ENCODE peak calls at places on chromosomes 7 and 10, in nine cellular contexts. One of them, this sample, is unnamed.

GRCh38 chr7:73615886-73616285 is 8.4 kb downstream of the MLXIPL start:
- DNase-seq in stimulated activated CD8-positive, alpha-beta memory T cell treated with anti-CD3 and anti-CD28 coated beads, Interleukin-4, amount 100 ng/mL, for 24 hours: no peak
- DNase-seq in HS-5: no peak
- DNase-seq in stromal cell of bone marrow: no peak
- DNase-seq in HCT116: no peak
- DNase-seq in AG09309: no peak
- DNase-seq in activated T-helper 1 cell treated with anti-CD3 and anti-CD28 coated beads, Interleukin-12 subunit alpha, Interleukin-12 subunit beta, Interleukin-2, Interleukin-4 antibody, amounts not matched to agents 30 ng/mL and 10 ng/mL and 1 ng/mL, durations not matched to agents 14 hours and 24 hours and 36 hours: no peak
- DNase-seq in B cell: no peak
- DNase-seq in germinal center: no peak
- DNase-seq in this sample: no peak

GRCh38 chr10:77845455-77845850 is 81.1 kb downstream of the DLG5 start:
- DNase-seq in stimulated activated CD8-positive, alpha-beta memory T cell treated with anti-CD3 and anti-CD28 coated beads, Interleukin-4, amount 100 ng/mL, for 24 hours: no peak
- DNase-seq in HCT116: no peak
- DNase-seq in germinal center: no peak
- DNase-seq in B cell: no peak
- DNase-seq in HS-5: no peak
- DNase-seq in activated T-helper 1 cell treated with anti-CD3 and anti-CD28 coated beads, Interleukin-12 subunit alpha, Interleukin-12 subunit beta, Interleukin-2, Interleukin-4 antibody, amounts not matched to agents 30 ng/mL and 10 ng/mL and 1 ng/mL, durations not matched to agents 14 hours and 24 hours and 36 hours: no peak
- DNase-seq in stromal cell of bone marrow: no peak
- DNase-seq in AG09309: no peak
- DNase-seq in this sample: no peak

GRCh38 chr10:77592946-77593636 is 44.5 kb downstream of the KCNMA1 start:
- DNase-seq in AG09309: peak
- DNase-seq in stromal cell of bone marrow: peak
- DNase-seq in activated T-helper 1 cell treated with anti-CD3 and anti-CD28 coated beads, Interleukin-12 subunit alpha, Interleukin-12 subunit beta, Interleukin-2, Interleukin-4 antibody, amounts not matched to agents 30 ng/mL and 10 ng/mL and 1 ng/mL, durations not matched to agents 14 hours and 24 hours and 36 hours: no peak
- DNase-seq in HS-5: peak
- DNase-seq in B cell: no peak
- DNase-seq in germinal center: no peak
- DNase-seq in stimulated activated CD8-positive, alpha-beta memory T cell treated with anti-CD3 and anti-CD28 coated beads, Interleukin-4, amount 100 ng/mL, for 24 hours: no peak
- DNase-seq in HCT116: peak
- DNase-seq in this sample: no peak

GRCh38 chr7:48261696-48262095 is 90.4 kb downstream of the ABCA13 start:
- DNase-seq in B cell: no peak
- DNase-seq in HS-5: no peak
- DNase-seq in germinal center: no peak
- DNase-seq in stromal cell of bone marrow: no peak
- DNase-seq in AG09309: no peak
- DNase-seq in activated T-helper 1 cell treated with anti-CD3 and anti-CD28 coated beads, Interleukin-12 subunit alpha, Interleukin-12 subunit beta, Interleukin-2, Interleukin-4 antibody, amounts not matched to agents 30 ng/mL and 10 ng/mL and 1 ng/mL, durations not matched to agents 14 hours and 24 hours and 36 hours: no peak
- DNase-seq in HCT116: no peak
- DNase-seq in stimulated activated CD8-positive, alpha-beta memory T cell treated with anti-CD3 and anti-CD28 coated beads, Interleukin-4, amount 100 ng/mL, for 24 hours: no peak
- DNase-seq in this sample: no peak

GRCh38 chr7:95687759-95688343 is 84.5 kb upstream of the DYNC1I1 start:
- DNase-seq in B cell: no peak
- DNase-seq in HS-5: no peak
- DNase-seq in stimulated activated CD8-positive, alpha-beta memory T cell treated with anti-CD3 and anti-CD28 coated beads, Interleukin-4, amount 100 ng/mL, for 24 hours: no peak
- DNase-seq in HCT116: peak
- DNase-seq in AG09309: no peak
- DNase-seq in activated T-helper 1 cell treated with anti-CD3 and anti-CD28 coated beads, Interleukin-12 subunit alpha, Interleukin-12 subunit beta, Interleukin-2, Interleukin-4 antibody, amounts not matched to agents 30 ng/mL and 10 ng/mL and 1 ng/mL, durations not matched to agents 14 hours and 24 hours and 36 hours: no peak
- DNase-seq in stromal cell of bone marrow: no peak
- DNase-seq in germinal center: no peak
- DNase-seq in this sample: no peak

GRCh38 chr10:84194424-84195043 is at the start of gene CDHR1:
- DNase-seq in stimulated activated CD8-positive, alpha-beta memory T cell treated with anti-CD3 and anti-CD28 coated beads, Interleukin-4, amount 100 ng/mL, for 24 hours: peak
- DNase-seq in B cell: peak
- DNase-seq in stromal cell of bone marrow: no peak
- DNase-seq in HCT116: no peak
- DNase-seq in germinal center: peak
- DNase-seq in HS-5: no peak
- DNase-seq in activated T-helper 1 cell treated with anti-CD3 and anti-CD28 coated beads, Interleukin-12 subunit alpha, Interleukin-12 subunit beta, Interleukin-2, Interleukin-4 antibody, amounts not matched to agents 30 ng/mL and 10 ng/mL and 1 ng/mL, durations not matched to agents 14 hours and 24 hours and 36 hours: no peak
- DNase-seq in AG09309: no peak
- DNase-seq in this sample: no peak

GRCh38 chr10:70656489-70656888 is 15.8 kb upstream of the ADAMTS14 start:
- DNase-seq in HS-5: peak
- DNase-seq in germinal center: no peak
- DNase-seq in HCT116: no peak
- DNase-seq in stimulated activated CD8-positive, alpha-beta memory T cell treated with anti-CD3 and anti-CD28 coated beads, Interleukin-4, amount 100 ng/mL, for 24 hours: peak
- DNase-seq in stromal cell of bone marrow: peak
- DNase-seq in B cell: no peak
- DNase-seq in activated T-helper 1 cell treated with anti-CD3 and anti-CD28 coated beads, Interleukin-12 subunit alpha, Interleukin-12 subunit beta, Interleukin-2, Interleukin-4 antibody, amounts not matched to agents 30 ng/mL and 10 ng/mL and 1 ng/mL, durations not matched to agents 14 hours and 24 hours and 36 hours: peak
- DNase-seq in AG09309: peak
- DNase-seq in this sample: no peak

GRCh38 chr10:114374141-114374791 is 30.0 kb downstream of the AFAP1L2 start:
- DNase-seq in germinal center: no peak
- DNase-seq in activated T-helper 1 cell treated with anti-CD3 and anti-CD28 coated beads, Interleukin-12 subunit alpha, Interleukin-12 subunit beta, Interleukin-2, Interleukin-4 antibody, amounts not matched to agents 30 ng/mL and 10 ng/mL and 1 ng/mL, durations not matched to agents 14 hours and 24 hours and 36 hours: no peak
- DNase-seq in stromal cell of bone marrow: peak
- DNase-seq in B cell: no peak
- DNase-seq in HS-5: no peak
- DNase-seq in HCT116: no peak
- DNase-seq in AG09309: no peak
- DNase-seq in stimulated activated CD8-positive, alpha-beta memory T cell treated with anti-CD3 and anti-CD28 coated beads, Interleukin-4, amount 100 ng/mL, for 24 hours: no peak
- DNase-seq in this sample: no peak

GRCh38 chr10:51010977-51011376 is 63.3 kb upstream of the PRKG1 start:
- DNase-seq in B cell: peak
- DNase-seq in HCT116: peak
- DNase-seq in stromal cell of bone marrow: no peak
- DNase-seq in HS-5: no peak
- DNase-seq in stimulated activated CD8-positive, alpha-beta memory T cell treated with anti-CD3 and anti-CD28 coated beads, Interleukin-4, amount 100 ng/mL, for 24 hours: no peak
- DNase-seq in germinal center: peak
- DNase-seq in AG09309: no peak
- DNase-seq in activated T-helper 1 cell treated with anti-CD3 and anti-CD28 coated beads, Interleukin-12 subunit alpha, Interleukin-12 subunit beta, Interleukin-2, Interleukin-4 antibody, amounts not matched to agents 30 ng/mL and 10 ng/mL and 1 ng/mL, durations not matched to agents 14 hours and 24 hours and 36 hours: no peak
- DNase-seq in this sample: no peak

GRCh38 chr7:33744293-33744692 is 161.0 kb upstream of the BMPER start:
- DNase-seq in B cell: peak
- DNase-seq in stromal cell of bone marrow: no peak
- DNase-seq in germinal center: peak
- DNase-seq in HS-5: no peak
- DNase-seq in stimulated activated CD8-positive, alpha-beta memory T cell treated with anti-CD3 and anti-CD28 coated beads, Interleukin-4, amount 100 ng/mL, for 24 hours: no peak
- DNase-seq in AG09309: no peak
- DNase-seq in HCT116: peak
- DNase-seq in activated T-helper 1 cell treated with anti-CD3 and anti-CD28 coated beads, Interleukin-12 subunit alpha, Interleukin-12 subunit beta, Interleukin-2, Interleukin-4 antibody, amounts not matched to agents 30 ng/mL and 10 ng/mL and 1 ng/mL, durations not matched to agents 14 hours and 24 hours and 36 hours: no peak
- DNase-seq in this sample: no peak

GRCh38 chr10:93216341-93216985 is 142.8 kb downstream of the CYP26A1 start:
- DNase-seq in activated T-helper 1 cell treated with anti-CD3 and anti-CD28 coated beads, Interleukin-12 subunit alpha, Interleukin-12 subunit beta, Interleukin-2, Interleukin-4 antibody, amounts not matched to agents 30 ng/mL and 10 ng/mL and 1 ng/mL, durations not matched to agents 14 hours and 24 hours and 36 hours: no peak
- DNase-seq in stimulated activated CD8-positive, alpha-beta memory T cell treated with anti-CD3 and anti-CD28 coated beads, Interleukin-4, amount 100 ng/mL, for 24 hours: no peak
- DNase-seq in AG09309: no peak
- DNase-seq in germinal center: no peak
- DNase-seq in stromal cell of bone marrow: no peak
- DNase-seq in HCT116: no peak
- DNase-seq in B cell: no peak
- DNase-seq in HS-5: no peak
- DNase-seq in this sample: no peak

GRCh38 chr10:112517381-112517976 is 70.5 kb downstream of the VTI1A start:
- DNase-seq in stromal cell of bone marrow: no peak
- DNase-seq in germinal center: no peak
- DNase-seq in HCT116: peak
- DNase-seq in activated T-helper 1 cell treated with anti-CD3 and anti-CD28 coated beads, Interleukin-12 subunit alpha, Interleukin-12 subunit beta, Interleukin-2, Interleukin-4 antibody, amounts not matched to agents 30 ng/mL and 10 ng/mL and 1 ng/mL, durations not matched to agents 14 hours and 24 hours and 36 hours: no peak
- DNase-seq in stimulated activated CD8-positive, alpha-beta memory T cell treated with anti-CD3 and anti-CD28 coated beads, Interleukin-4, amount 100 ng/mL, for 24 hours: no peak
- DNase-seq in AG09309: no peak
- DNase-seq in B cell: no peak
- DNase-seq in HS-5: no peak
- DNase-seq in this sample: no peak

GRCh38 chr10:30254926-30255325 is 94.2 kb downstream of the MTPAP start:
- DNase-seq in HS-5: no peak
- DNase-seq in stimulated activated CD8-positive, alpha-beta memory T cell treated with anti-CD3 and anti-CD28 coated beads, Interleukin-4, amount 100 ng/mL, for 24 hours: no peak
- DNase-seq in AG09309: no peak
- DNase-seq in germinal center: no peak
- DNase-seq in stromal cell of bone marrow: no peak
- DNase-seq in B cell: no peak
- DNase-seq in HCT116: no peak
- DNase-seq in activated T-helper 1 cell treated with anti-CD3 and anti-CD28 coated beads, Interleukin-12 subunit alpha, Interleukin-12 subunit beta, Interleukin-2, Interleukin-4 antibody, amounts not matched to agents 30 ng/mL and 10 ng/mL and 1 ng/mL, durations not matched to agents 14 hours and 24 hours and 36 hours: no peak
- DNase-seq in this sample: no peak

GRCh38 chr7:105257338-105257737 is 131.4 kb downstream of the SRPK2 start:
- DNase-seq in stromal cell of bone marrow: no peak
- DNase-seq in AG09309: no peak
- DNase-seq in stimulated activated CD8-positive, alpha-beta memory T cell treated with anti-CD3 and anti-CD28 coated beads, Interleukin-4, amount 100 ng/mL, for 24 hours: no peak
- DNase-seq in B cell: no peak
- DNase-seq in germinal center: peak
- DNase-seq in HCT116: no peak
- DNase-seq in HS-5: no peak
- DNase-seq in activated T-helper 1 cell treated with anti-CD3 and anti-CD28 coated beads, Interleukin-12 subunit alpha, Interleukin-12 subunit beta, Interleukin-2, Interleukin-4 antibody, amounts not matched to agents 30 ng/mL and 10 ng/mL and 1 ng/mL, durations not matched to agents 14 hours and 24 hours and 36 hours: no peak
- DNase-seq in this sample: no peak

GRCh38 chr10:88702848-88703597 is 3.0 kb upstream of the LIPK start:
- DNase-seq in germinal center: no peak
- DNase-seq in stromal cell of bone marrow: no peak
- DNase-seq in HS-5: no peak
- DNase-seq in AG09309: no peak
- DNase-seq in stimulated activated CD8-positive, alpha-beta memory T cell treated with anti-CD3 and anti-CD28 coated beads, Interleukin-4, amount 100 ng/mL, for 24 hours: no peak
- DNase-seq in HCT116: peak
- DNase-seq in B cell: no peak
- DNase-seq in activated T-helper 1 cell treated with anti-CD3 and anti-CD28 coated beads, Interleukin-12 subunit alpha, Interleukin-12 subunit beta, Interleukin-2, Interleukin-4 antibody, amounts not matched to agents 30 ng/mL and 10 ng/mL and 1 ng/mL, durations not matched to agents 14 hours and 24 hours and 36 hours: no peak
- DNase-seq in this sample: no peak

GRCh38 chr7:149719050-149719899 is 54.1 kb downstream of the ZNF467 start:
- DNase-seq in AG09309: no peak
- DNase-seq in HCT116: no peak
- DNase-seq in stimulated activated CD8-positive, alpha-beta memory T cell treated with anti-CD3 and anti-CD28 coated beads, Interleukin-4, amount 100 ng/mL, for 24 hours: no peak
- DNase-seq in activated T-helper 1 cell treated with anti-CD3 and anti-CD28 coated beads, Interleukin-12 subunit alpha, Interleukin-12 subunit beta, Interleukin-2, Interleukin-4 antibody, amounts not matched to agents 30 ng/mL and 10 ng/mL and 1 ng/mL, durations not matched to agents 14 hours and 24 hours and 36 hours: no peak
- DNase-seq in germinal center: no peak
- DNase-seq in HS-5: no peak
- DNase-seq in B cell: no peak
- DNase-seq in stromal cell of bone marrow: no peak
- DNase-seq in this sample: no peak

GRCh38 chr10:70810967-70811366 is 4.8 kb upstream of the SGPL1 start:
- DNase-seq in B cell: no peak
- DNase-seq in stimulated activated CD8-positive, alpha-beta memory T cell treated with anti-CD3 and anti-CD28 coated beads, Interleukin-4, amount 100 ng/mL, for 24 hours: no peak
- DNase-seq in activated T-helper 1 cell treated with anti-CD3 and anti-CD28 coated beads, Interleukin-12 subunit alpha, Interleukin-12 subunit beta, Interleukin-2, Interleukin-4 antibody, amounts not matched to agents 30 ng/mL and 10 ng/mL and 1 ng/mL, durations not matched to agents 14 hours and 24 hours and 36 hours: no peak
- DNase-seq in HCT116: no peak
- DNase-seq in HS-5: no peak
- DNase-seq in AG09309: no peak
- DNase-seq in stromal cell of bone marrow: no peak
- DNase-seq in germinal center: no peak
- DNase-seq in this sample: no peak

GRCh38 chr7:44212018-44212417 is 11.2 kb downstream of the YKT6 start:
- DNase-seq in stimulated activated CD8-positive, alpha-beta memory T cell treated with anti-CD3 and anti-CD28 coated beads, Interleukin-4, amount 100 ng/mL, for 24 hours: no peak
- DNase-seq in B cell: no peak
- DNase-seq in stromal cell of bone marrow: no peak
- DNase-seq in HS-5: no peak
- DNase-seq in activated T-helper 1 cell treated with anti-CD3 and anti-CD28 coated beads, Interleukin-12 subunit alpha, Interleukin-12 subunit beta, Interleukin-2, Interleukin-4 antibody, amounts not matched to agents 30 ng/mL and 10 ng/mL and 1 ng/mL, durations not matched to agents 14 hours and 24 hours and 36 hours: no peak
- DNase-seq in HCT116: no peak
- DNase-seq in AG09309: no peak
- DNase-seq in germinal center: no peak
- DNase-seq in this sample: no peak

GRCh38 chr10:110813743-110814472 is 57.8 kb upstream of the PDCD4 start:
- DNase-seq in B cell: no peak
- DNase-seq in HS-5: no peak
- DNase-seq in activated T-helper 1 cell treated with anti-CD3 and anti-CD28 coated beads, Interleukin-12 subunit alpha, Interleukin-12 subunit beta, Interleukin-2, Interleukin-4 antibody, amounts not matched to agents 30 ng/mL and 10 ng/mL and 1 ng/mL, durations not matched to agents 14 hours and 24 hours and 36 hours: no peak
- DNase-seq in HCT116: no peak
- DNase-seq in AG09309: no peak
- DNase-seq in stimulated activated CD8-positive, alpha-beta memory T cell treated with anti-CD3 and anti-CD28 coated beads, Interleukin-4, amount 100 ng/mL, for 24 hours: no peak
- DNase-seq in germinal center: no peak
- DNase-seq in stromal cell of bone marrow: no peak
- DNase-seq in this sample: no peak

GRCh38 chr7:31114593-31115343 is 62.7 kb downstream of the ADCYAP1R1 start:
- DNase-seq in activated T-helper 1 cell treated with anti-CD3 and anti-CD28 coated beads, Interleukin-12 subunit alpha, Interleukin-12 subunit beta, Interleukin-2, Interleukin-4 antibody, amounts not matched to agents 30 ng/mL and 10 ng/mL and 1 ng/mL, durations not matched to agents 14 hours and 24 hours and 36 hours: no peak
- DNase-seq in germinal center: no peak
- DNase-seq in B cell: no peak
- DNase-seq in HCT116: no peak
- DNase-seq in AG09309: peak
- DNase-seq in stromal cell of bone marrow: peak
- DNase-seq in HS-5: no peak
- DNase-seq in stimulated activated CD8-positive, alpha-beta memory T cell treated with anti-CD3 and anti-CD28 coated beads, Interleukin-4, amount 100 ng/mL, for 24 hours: no peak
- DNase-seq in this sample: no peak

GRCh38 chr10:113539789-113540188 is 13.1 kb upstream of the HABP2 start:
- DNase-seq in HCT116: no peak
- DNase-seq in stimulated activated CD8-positive, alpha-beta memory T cell treated with anti-CD3 and anti-CD28 coated beads, Interleukin-4, amount 100 ng/mL, for 24 hours: no peak
- DNase-seq in B cell: no peak
- DNase-seq in stromal cell of bone marrow: peak
- DNase-seq in germinal center: no peak
- DNase-seq in HS-5: no peak
- DNase-seq in AG09309: peak
- DNase-seq in activated T-helper 1 cell treated with anti-CD3 and anti-CD28 coated beads, Interleukin-12 subunit alpha, Interleukin-12 subunit beta, Interleukin-2, Interleukin-4 antibody, amounts not matched to agents 30 ng/mL and 10 ng/mL and 1 ng/mL, durations not matched to agents 14 hours and 24 hours and 36 hours: no peak
- DNase-seq in this sample: no peak

GRCh38 chr10:42836771-42837468 is 54.3 kb downstream of the BMS1 start:
- DNase-seq in HS-5: no peak
- DNase-seq in B cell: no peak
- DNase-seq in HCT116: no peak
- DNase-seq in AG09309: no peak
- DNase-seq in germinal center: no peak
- DNase-seq in activated T-helper 1 cell treated with anti-CD3 and anti-CD28 coated beads, Interleukin-12 subunit alpha, Interleukin-12 subunit beta, Interleukin-2, Interleukin-4 antibody, amounts not matched to agents 30 ng/mL and 10 ng/mL and 1 ng/mL, durations not matched to agents 14 hours and 24 hours and 36 hours: no peak
- DNase-seq in stromal cell of bone marrow: peak
- DNase-seq in stimulated activated CD8-positive, alpha-beta memory T cell treated with anti-CD3 and anti-CD28 coated beads, Interleukin-4, amount 100 ng/mL, for 24 hours: no peak
- DNase-seq in this sample: no peak

GRCh38 chr7:121366852-121367431 is 29.2 kb downstream of the FAM3C start:
- DNase-seq in stimulated activated CD8-positive, alpha-beta memory T cell treated with anti-CD3 and anti-CD28 coated beads, Interleukin-4, amount 100 ng/mL, for 24 hours: no peak
- DNase-seq in HS-5: no peak
- DNase-seq in AG09309: no peak
- DNase-seq in germinal center: peak
- DNase-seq in stromal cell of bone marrow: peak
- DNase-seq in B cell: peak
- DNase-seq in HCT116: no peak
- DNase-seq in activated T-helper 1 cell treated with anti-CD3 and anti-CD28 coated beads, Interleukin-12 subunit alpha, Interleukin-12 subunit beta, Interleukin-2, Interleukin-4 antibody, amounts not matched to agents 30 ng/mL and 10 ng/mL and 1 ng/mL, durations not matched to agents 14 hours and 24 hours and 36 hours: no peak
- DNase-seq in this sample: no peak

GRCh38 chr10:7070950-7071349 is 339.9 kb downstream of the SFMBT2 start:
- DNase-seq in stromal cell of bone marrow: no peak
- DNase-seq in HS-5: no peak
- DNase-seq in stimulated activated CD8-positive, alpha-beta memory T cell treated with anti-CD3 and anti-CD28 coated beads, Interleukin-4, amount 100 ng/mL, for 24 hours: no peak
- DNase-seq in HCT116: no peak
- DNase-seq in germinal center: no peak
- DNase-seq in AG09309: no peak
- DNase-seq in B cell: no peak
- DNase-seq in activated T-helper 1 cell treated with anti-CD3 and anti-CD28 coated beads, Interleukin-12 subunit alpha, Interleukin-12 subunit beta, Interleukin-2, Interleukin-4 antibody, amounts not matched to agents 30 ng/mL and 10 ng/mL and 1 ng/mL, durations not matched to agents 14 hours and 24 hours and 36 hours: no peak
- DNase-seq in this sample: no peak

GRCh38 chr10:14723052-14723689 is 51.5 kb downstream of the FAM107B start:
- DNase-seq in stimulated activated CD8-positive, alpha-beta memory T cell treated with anti-CD3 and anti-CD28 coated beads, Interleukin-4, amount 100 ng/mL, for 24 hours: no peak
- DNase-seq in germinal center: no peak
- DNase-seq in B cell: peak
- DNase-seq in activated T-helper 1 cell treated with anti-CD3 and anti-CD28 coated beads, Interleukin-12 subunit alpha, Interleukin-12 subunit beta, Interleukin-2, Interleukin-4 antibody, amounts not matched to agents 30 ng/mL and 10 ng/mL and 1 ng/mL, durations not matched to agents 14 hours and 24 hours and 36 hours: peak
- DNase-seq in stromal cell of bone marrow: no peak
- DNase-seq in HS-5: no peak
- DNase-seq in HCT116: no peak
- DNase-seq in AG09309: no peak
- DNase-seq in this sample: no peak

GRCh38 chr10:26384600-26384999 is 53.5 kb upstream of the APBB1IP start:
- DNase-seq in stromal cell of bone marrow: no peak
- DNase-seq in germinal center: no peak
- DNase-seq in stimulated activated CD8-positive, alpha-beta memory T cell treated with anti-CD3 and anti-CD28 coated beads, Interleukin-4, amount 100 ng/mL, for 24 hours: no peak
- DNase-seq in AG09309: no peak
- DNase-seq in activated T-helper 1 cell treated with anti-CD3 and anti-CD28 coated beads, Interleukin-12 subunit alpha, Interleukin-12 subunit beta, Interleukin-2, Interleukin-4 antibody, amounts not matched to agents 30 ng/mL and 10 ng/mL and 1 ng/mL, durations not matched to agents 14 hours and 24 hours and 36 hours: no peak
- DNase-seq in B cell: no peak
- DNase-seq in HS-5: no peak
- DNase-seq in HCT116: no peak
- DNase-seq in this sample: no peak

GRCh38 chr10:19891429-19891828 is 75.2 kb downstream of the PLXDC2 start:
- DNase-seq in HS-5: no peak
- DNase-seq in AG09309: no peak
- DNase-seq in germinal center: no peak
- DNase-seq in stromal cell of bone marrow: no peak
- DNase-seq in HCT116: no peak
- DNase-seq in B cell: no peak
- DNase-seq in activated T-helper 1 cell treated with anti-CD3 and anti-CD28 coated beads, Interleukin-12 subunit alpha, Interleukin-12 subunit beta, Interleukin-2, Interleukin-4 antibody, amounts not matched to agents 30 ng/mL and 10 ng/mL and 1 ng/mL, durations not matched to agents 14 hours and 24 hours and 36 hours: no peak
- DNase-seq in stimulated activated CD8-positive, alpha-beta memory T cell treated with anti-CD3 and anti-CD28 coated beads, Interleukin-4, amount 100 ng/mL, for 24 hours: no peak
- DNase-seq in this sample: no peak

GRCh38 chr7:158959954-158960353 is 103.6 kb downstream of the DYNC2I1 start:
- DNase-seq in germinal center: no peak
- DNase-seq in stromal cell of bone marrow: no peak
- DNase-seq in HCT116: no peak
- DNase-seq in AG09309: no peak
- DNase-seq in HS-5: no peak
- DNase-seq in stimulated activated CD8-positive, alpha-beta memory T cell treated with anti-CD3 and anti-CD28 coated beads, Interleukin-4, amount 100 ng/mL, for 24 hours: no peak
- DNase-seq in activated T-helper 1 cell treated with anti-CD3 and anti-CD28 coated beads, Interleukin-12 subunit alpha, Interleukin-12 subunit beta, Interleukin-2, Interleukin-4 antibody, amounts not matched to agents 30 ng/mL and 10 ng/mL and 1 ng/mL, durations not matched to agents 14 hours and 24 hours and 36 hours: no peak
- DNase-seq in B cell: no peak
- DNase-seq in this sample: no peak

GRCh38 chr7:47328392-47329319 is 253.3 kb downstream of the TNS3 start:
- DNase-seq in B cell: no peak
- DNase-seq in germinal center: no peak
- DNase-seq in AG09309: no peak
- DNase-seq in HS-5: no peak
- DNase-seq in stromal cell of bone marrow: no peak
- DNase-seq in activated T-helper 1 cell treated with anti-CD3 and anti-CD28 coated beads, Interleukin-12 subunit alpha, Interleukin-12 subunit beta, Interleukin-2, Interleukin-4 antibody, amounts not matched to agents 30 ng/mL and 10 ng/mL and 1 ng/mL, durations not matched to agents 14 hours and 24 hours and 36 hours: no peak
- DNase-seq in stimulated activated CD8-positive, alpha-beta memory T cell treated with anti-CD3 and anti-CD28 coated beads, Interleukin-4, amount 100 ng/mL, for 24 hours: no peak
- DNase-seq in HCT116: no peak
- DNase-seq in this sample: no peak

GRCh38 chr7:157846281-157846680 is 509.5 kb downstream of the DNAJB6 start:
- DNase-seq in stimulated activated CD8-positive, alpha-beta memory T cell treated with anti-CD3 and anti-CD28 coated beads, Interleukin-4, amount 100 ng/mL, for 24 hours: no peak
- DNase-seq in B cell: peak
- DNase-seq in stromal cell of bone marrow: no peak
- DNase-seq in HCT116: no peak
- DNase-seq in AG09309: no peak
- DNase-seq in germinal center: no peak
- DNase-seq in HS-5: no peak
- DNase-seq in activated T-helper 1 cell treated with anti-CD3 and anti-CD28 coated beads, Interleukin-12 subunit alpha, Interleukin-12 subunit beta, Interleukin-2, Interleukin-4 antibody, amounts not matched to agents 30 ng/mL and 10 ng/mL and 1 ng/mL, durations not matched to agents 14 hours and 24 hours and 36 hours: no peak
- DNase-seq in this sample: no peak

GRCh38 chr10:9198611-9199010 is 1144.1 kb downstream of the GATA3 start:
- DNase-seq in activated T-helper 1 cell treated with anti-CD3 and anti-CD28 coated beads, Interleukin-12 subunit alpha, Interleukin-12 subunit beta, Interleukin-2, Interleukin-4 antibody, amounts not matched to agents 30 ng/mL and 10 ng/mL and 1 ng/mL, durations not matched to agents 14 hours and 24 hours and 36 hours: no peak
- DNase-seq in stromal cell of bone marrow: no peak
- DNase-seq in germinal center: no peak
- DNase-seq in HCT116: no peak
- DNase-seq in stimulated activated CD8-positive, alpha-beta memory T cell treated with anti-CD3 and anti-CD28 coated beads, Interleukin-4, amount 100 ng/mL, for 24 hours: no peak
- DNase-seq in AG09309: no peak
- DNase-seq in B cell: no peak
- DNase-seq in HS-5: peak
- DNase-seq in this sample: no peak

This sample was measured in SK-N-MC.